ENCODE peak calls at places on chromosomes 3 and 15, in ten cellular contexts. J is OCI-LY7; Z is tibial artery; W is cortex of kidney; M is CD8-positive, alpha-beta T cell; U is substantia nigra; H is stimulated activated CD4-positive, alpha-beta T cell treated with anti-CD3 and anti-CD28 coated beads, Interleukin-4, amount 100 ng/mL, for 4 hours; C is Caki2; G is GM19239; N is cardiac muscle cell. X is an unnamed sample.

GRCh38 chr3:38468811-38469210 is 15.1 kb downstream of the ACVR2B start:
- DNase-seq in C (no peak), Z (no peak), U (no peak), W (no peak), H (no peak), J (no peak), M (no peak), N (no peak), G (no peak), X (no peak)

GRCh38 chr15:82894971-82895520 is 57.5 kb downstream of the HOMER2 start:
- DNase-seq in G (no peak), M (no peak), W (no peak), H (no peak), N (peak), J (no peak), Z (no peak), C (no peak), U (no peak), X (no peak)

GRCh38 chr3:127013758-127014535 is 31.0 kb downstream of the PLXNA1 start:
- DNase-seq in M (no peak), W (no peak), G (no peak), N (no peak), U (no peak), J (no peak), H (no peak), C (no peak), Z (no peak), X (no peak)

GRCh38 chr3:57731311-57731710 is 24.8 kb upstream of the SLMAP start:
- DNase-seq in C (no peak), J (no peak), U (no peak), Z (no peak), N (no peak), W (no peak), H (no peak), M (no peak), G (no peak), X (no peak)

GRCh38 chr15:63277893-63278505 is 594 bp downstream of the APH1B start:
- DNase-seq in H (no peak), C (no peak), M (no peak), G (no peak), N (peak), Z (no peak), U (no peak), J (no peak), W (no peak), X (no peak)

GRCh38 chr3:38232701-38233100 is 32.9 kb upstream of the SLC22A13 start:
- DNase-seq in Z (no peak), W (no peak), U (no peak), J (no peak), G (no peak), H (no peak), M (no peak), N (no peak), C (no peak), X (no peak)

GRCh38 chr15:59420986-59421618 is 16.9 kb upstream of the FAM81A start:
- DNase-seq in N (peak), Z (no peak), M (no peak), U (no peak), J (no peak), H (no peak), W (no peak), C (no peak), G (no peak), X (no peak)

GRCh38 chr15:77753238-77753873 is 120.6 kb upstream of the LINGO1 start:
- DNase-seq in H (no peak), C (peak), M (no peak), U (no peak), W (no peak), N (peak), J (peak), Z (no peak), G (no peak), X (no peak)

GRCh38 chr3:138137901-138138300 is 5.7 kb upstream of the A4GNT start:
- DNase-seq in Z (no peak), M (no peak), W (no peak), U (no peak), H (no peak), G (no peak), N (no peak), J (no peak), C (no peak), X (no peak)

GRCh38 chr3:15979490-15979889 is 181.7 kb upstream of the ANKRD28 start:
- DNase-seq in J (no peak), U (no peak), W (no peak), G (no peak), N (no peak), H (no peak), C (no peak), M (no peak), Z (no peak), X (no peak)

GRCh38 chr3:177746259-177747021 is 549.2 kb upstream of the TBL1XR1 start:
- DNase-seq in H (no peak), J (no peak), U (no peak), G (no peak), C (no peak), M (no peak), N (no peak), W (no peak), Z (no peak), X (no peak)

GRCh38 chr3:188158731-188159355 is 4.9 kb downstream of the LPP start:
- DNase-seq in N (no peak), J (no peak), Z (no peak), U (no peak), C (no peak), H (no peak), W (no peak), G (no peak), M (peak), X (no peak)

GRCh38 chr3:6709178-6709577 is 151.7 kb upstream of the GRM7 start:
- DNase-seq in W (no peak), C (no peak), G (no peak), J (no peak), U (no peak), Z (no peak), H (no peak), N (no peak), M (no peak), X (no peak)

GRCh38 chr15:70347766-70348558 is 250.2 kb upstream of the TLE3 start:
- DNase-seq in M (no peak), J (no peak), H (no peak), U (no peak), Z (no peak), C (no peak), G (no peak), N (no peak), W (no peak), X (no peak)

GRCh38 chr3:170709046-170709445 is 123.2 kb upstream of the SLC7A14 start:
- DNase-seq in N (no peak), Z (no peak), M (no peak), C (no peak), H (no peak), J (no peak), G (no peak), W (no peak), U (no peak), X (no peak)

GRCh38 chr15:41281236-41281635 is 50.2 kb downstream of the CHP1 start:
- DNase-seq in H (no peak), M (no peak), N (no peak), C (peak), Z (no peak), J (no peak), G (no peak), W (no peak), U (no peak), X (no peak)

GRCh38 chr3:138726966-138727365 is 107.8 kb downstream of the PIK3CB start:
- DNase-seq in U (no peak), H (no peak), G (no peak), J (no peak), C (no peak), N (no peak), Z (no peak), M (no peak), W (no peak), X (no peak)

GRCh38 chr3:13598926-13599886 is 50.3 kb downstream of the FBLN2 start:
- DNase-seq in J (no peak), U (no peak), W (no peak), N (no peak), G (no peak), Z (no peak), H (no peak), C (peak), M (no peak), X (no peak)

GRCh38 chr15:90002428-90002844 is 1.3 kb downstream of the ZNF710 start:
- DNase-seq in J (peak), H (peak), U (peak), Z (peak), N (peak), G (peak), M (peak), C (peak), W (no peak), X (peak)

GRCh38 chr3:133103706-133104105 is 65.5 kb downstream of the TMEM108 start:
- DNase-seq in G (no peak), M (no peak), Z (no peak), N (no peak), U (no peak), W (no peak), C (no peak), J (no peak), H (no peak), X (no peak)